ENCODE peak calls at places on chromosome 1, in seven cellular contexts. One of them, this sample, is unnamed.
A peak's percentile ranks its signal among the peaks of the same experiment; 100 is the strongest.

GRCh38 chr1:8858112-8858668 is 20.3 kb downstream of the ENO1 start:
- DNase-seq in CD4-positive, alpha-beta T cell: no peak
- DNase-seq in cardiac fibroblast: peak; percentile 82
- DNase-seq in MCF 10A: no peak
- DNase-seq in GM20000: no peak
- DNase-seq in H1: no peak
- DNase-seq in IMR-90: peak; percentile 88
- DNase-seq in this sample: peak; percentile 87

GRCh38 chr1:243731974-243732373 is 118.1 kb downstream of the AKT3 start:
- DNase-seq in CD4-positive, alpha-beta T cell: no peak
- DNase-seq in cardiac fibroblast: no peak
- DNase-seq in MCF 10A: no peak
- DNase-seq in GM20000: no peak
- DNase-seq in H1: no peak
- DNase-seq in IMR-90: no peak
- DNase-seq in this sample: no peak

GRCh38 chr1:51897699-51898031 is 19.1 kb upstream of the NRDC start:
- DNase-seq in CD4-positive, alpha-beta T cell: no peak
- DNase-seq in cardiac fibroblast: peak; percentile 81
- DNase-seq in MCF 10A: peak; percentile 76
- DNase-seq in GM20000: no peak
- DNase-seq in H1: no peak
- DNase-seq in IMR-90: peak; percentile 97
- DNase-seq in this sample: peak; percentile 94

GRCh38 chr1:225739542-225740107 is 38.0 kb upstream of the SRP9 start:
- DNase-seq in CD4-positive, alpha-beta T cell: no peak
- DNase-seq in cardiac fibroblast: no peak
- DNase-seq in MCF 10A: no peak
- DNase-seq in GM20000: no peak
- DNase-seq in H1: no peak
- DNase-seq in IMR-90: no peak
- DNase-seq in this sample: no peak

GRCh38 chr1:39570477-39571177 is 6.0 kb downstream of the PABPC4 start:
- DNase-seq in CD4-positive, alpha-beta T cell: no peak
- DNase-seq in cardiac fibroblast: no peak
- DNase-seq in MCF 10A: no peak
- DNase-seq in GM20000: no peak
- DNase-seq in H1: no peak
- DNase-seq in IMR-90: no peak
- DNase-seq in this sample: no peak

GRCh38 chr1:36458910-36459309 is 5.3 kb downstream of the MRPS15 start:
- DNase-seq in CD4-positive, alpha-beta T cell: no peak
- DNase-seq in cardiac fibroblast: no peak
- DNase-seq in MCF 10A: no peak
- DNase-seq in GM20000: no peak
- DNase-seq in H1: no peak
- DNase-seq in IMR-90: no peak
- DNase-seq in this sample: no peak

GRCh38 chr1:220124542-220124941 is 30.6 kb downstream of the IARS2 start:
- DNase-seq in CD4-positive, alpha-beta T cell: no peak
- DNase-seq in cardiac fibroblast: peak; percentile 54
- DNase-seq in MCF 10A: no peak
- DNase-seq in GM20000: no peak
- DNase-seq in H1: no peak
- DNase-seq in IMR-90: peak; percentile 71
- DNase-seq in this sample: peak; percentile 37

GRCh38 chr1:221994939-221995338 is 253.1 kb upstream of the DUSP10 start:
- DNase-seq in CD4-positive, alpha-beta T cell: no peak
- DNase-seq in cardiac fibroblast: peak; percentile 77
- DNase-seq in MCF 10A: no peak
- DNase-seq in GM20000: no peak
- DNase-seq in H1: no peak
- DNase-seq in IMR-90: peak; percentile 97
- DNase-seq in this sample: peak; percentile 77

GRCh38 chr1:183087001-183087400 is 63.8 kb downstream of the LAMC1 start:
- DNase-seq in CD4-positive, alpha-beta T cell: no peak
- DNase-seq in cardiac fibroblast: no peak
- DNase-seq in MCF 10A: no peak
- DNase-seq in GM20000: no peak
- DNase-seq in H1: no peak
- DNase-seq in IMR-90: no peak
- DNase-seq in this sample: no peak

GRCh38 chr1:219990782-219991510 is 55.4 kb downstream of the EPRS1 start:
- DNase-seq in CD4-positive, alpha-beta T cell: no peak
- DNase-seq in cardiac fibroblast: peak; percentile 63
- DNase-seq in MCF 10A: peak; percentile 75
- DNase-seq in GM20000: no peak
- DNase-seq in H1: no peak
- DNase-seq in IMR-90: peak; percentile 51
- DNase-seq in this sample: peak; percentile 48

GRCh38 chr1:6625579-6626149 is 996 bp downstream of the THAP3 start:
- DNase-seq in CD4-positive, alpha-beta T cell: no peak
- DNase-seq in cardiac fibroblast: peak; percentile 50
- DNase-seq in MCF 10A: peak; percentile 32
- DNase-seq in GM20000: peak; percentile 41
- DNase-seq in H1: no peak
- DNase-seq in IMR-90: peak; percentile 71
- DNase-seq in this sample: peak; percentile 9

GRCh38 chr1:176950736-176951308 is 213.7 kb downstream of the ASTN1 start:
- DNase-seq in CD4-positive, alpha-beta T cell: no peak
- DNase-seq in cardiac fibroblast: no peak
- DNase-seq in MCF 10A: no peak
- DNase-seq in GM20000: no peak
- DNase-seq in H1: no peak
- DNase-seq in IMR-90: no peak
- DNase-seq in this sample: no peak

GRCh38 chr1:43671626-43672330 is 21.8 kb downstream of the KDM4A start:
- DNase-seq in CD4-positive, alpha-beta T cell: no peak
- DNase-seq in cardiac fibroblast: peak; percentile 87
- DNase-seq in MCF 10A: peak; percentile 48
- DNase-seq in GM20000: no peak
- DNase-seq in H1: no peak
- DNase-seq in IMR-90: peak; percentile 82
- DNase-seq in this sample: peak; percentile 70

GRCh38 chr1:176188604-176189003 is 18.5 kb downstream of the COP1 start:
- DNase-seq in CD4-positive, alpha-beta T cell: no peak
- DNase-seq in cardiac fibroblast: no peak
- DNase-seq in MCF 10A: no peak
- DNase-seq in GM20000: no peak
- DNase-seq in H1: no peak
- DNase-seq in IMR-90: no peak
- DNase-seq in this sample: no peak

GRCh38 chr1:220327106-220327505 is 54.9 kb upstream of the RAB3GAP2 start:
- DNase-seq in CD4-positive, alpha-beta T cell: no peak
- DNase-seq in cardiac fibroblast: no peak
- DNase-seq in MCF 10A: no peak
- DNase-seq in GM20000: no peak
- DNase-seq in H1: no peak
- DNase-seq in IMR-90: no peak
- DNase-seq in this sample: no peak

GRCh38 chr1:200437556-200438203 is 27.8 kb upstream of the ZNF281 start:
- DNase-seq in CD4-positive, alpha-beta T cell: no peak
- DNase-seq in cardiac fibroblast: no peak
- DNase-seq in MCF 10A: no peak
- DNase-seq in GM20000: peak; percentile 31
- DNase-seq in H1: no peak
- DNase-seq in IMR-90: peak; percentile 37
- DNase-seq in this sample: no peak

GRCh38 chr1:95311006-95311405 is 77.0 kb downstream of the RWDD3 start:
- DNase-seq in CD4-positive, alpha-beta T cell: no peak
- DNase-seq in cardiac fibroblast: no peak
- DNase-seq in MCF 10A: no peak
- DNase-seq in GM20000: no peak
- DNase-seq in H1: no peak
- DNase-seq in IMR-90: no peak
- DNase-seq in this sample: no peak

GRCh38 chr1:14392887-14393365 is 205.6 kb upstream of the KAZN start:
- DNase-seq in CD4-positive, alpha-beta T cell: no peak
- DNase-seq in cardiac fibroblast: no peak
- DNase-seq in MCF 10A: no peak
- DNase-seq in GM20000: no peak
- DNase-seq in H1: no peak
- DNase-seq in IMR-90: no peak
- DNase-seq in this sample: no peak

GRCh38 chr1:153922076-153922837 is 515 bp downstream of the GATAD2B start:
- DNase-seq in CD4-positive, alpha-beta T cell: no peak
- DNase-seq in cardiac fibroblast: no peak
- DNase-seq in MCF 10A: peak; percentile 84
- DNase-seq in GM20000: no peak
- DNase-seq in H1: peak; percentile 31
- DNase-seq in IMR-90: no peak
- DNase-seq in this sample: no peak

GRCh38 chr1:108639899-108640560 is 20.9 kb downstream of the HENMT1 start:
- DNase-seq in CD4-positive, alpha-beta T cell: no peak
- DNase-seq in cardiac fibroblast: no peak
- DNase-seq in MCF 10A: no peak
- DNase-seq in GM20000: no peak
- DNase-seq in H1: no peak
- DNase-seq in IMR-90: no peak
- DNase-seq in this sample: no peak

GRCh38 chr1:197343663-197344273 is 75.7 kb downstream of the CRB1 start:
- DNase-seq in CD4-positive, alpha-beta T cell: no peak
- DNase-seq in cardiac fibroblast: no peak
- DNase-seq in MCF 10A: no peak
- DNase-seq in GM20000: no peak
- DNase-seq in H1: no peak
- DNase-seq in IMR-90: no peak
- DNase-seq in this sample: no peak

GRCh38 chr1:203534526-203534925 is 40.6 kb downstream of the OPTC start:
- DNase-seq in CD4-positive, alpha-beta T cell: no peak
- DNase-seq in cardiac fibroblast: peak; percentile 96
- DNase-seq in MCF 10A: peak; percentile 95
- DNase-seq in GM20000: no peak
- DNase-seq in H1: no peak
- DNase-seq in IMR-90: peak; percentile 97
- DNase-seq in this sample: peak; percentile 98

GRCh38 chr1:210292276-210292851 is 36.3 kb upstream of the HHAT start:
- DNase-seq in CD4-positive, alpha-beta T cell: peak; percentile 39
- DNase-seq in cardiac fibroblast: peak; percentile 8
- DNase-seq in MCF 10A: peak; percentile 62
- DNase-seq in GM20000: peak; percentile 63
- DNase-seq in H1: no peak
- DNase-seq in IMR-90: no peak
- DNase-seq in this sample: peak; percentile 54

GRCh38 chr1:43934279-43934985 is 831 bp downstream of the ARTN start:
- DNase-seq in CD4-positive, alpha-beta T cell: peak; percentile 54
- DNase-seq in cardiac fibroblast: peak; percentile 69
- DNase-seq in MCF 10A: peak; percentile 68
- DNase-seq in GM20000: peak; percentile 93
- DNase-seq in H1: peak; percentile 67
- DNase-seq in IMR-90: peak; percentile 53
- DNase-seq in this sample: peak; percentile 44

GRCh38 chr1:63739452-63739851 is 34.4 kb upstream of the ROR1 start:
- DNase-seq in CD4-positive, alpha-beta T cell: no peak
- DNase-seq in cardiac fibroblast: no peak
- DNase-seq in MCF 10A: no peak
- DNase-seq in GM20000: no peak
- DNase-seq in H1: no peak
- DNase-seq in IMR-90: no peak
- DNase-seq in this sample: no peak
- TF ChIP-seq CTCF in CD4-positive, alpha-beta T cell: no peak
- TF ChIP-seq CTCF in cardiac fibroblast: no peak
- TF ChIP-seq CTCF in MCF 10A: no peak
- TF ChIP-seq CTCF in GM20000: no peak
- TF ChIP-seq CTCF in H1: peak; percentile 16
- TF ChIP-seq CTCF in IMR-90: no peak
- TF ChIP-seq CTCF in this sample: no peak

GRCh38 chr1:2415801-2416208 is 3.4 kb upstream of the PEX10 start:
- DNase-seq in CD4-positive, alpha-beta T cell: peak; percentile 53
- DNase-seq in cardiac fibroblast: no peak
- DNase-seq in MCF 10A: no peak
- DNase-seq in GM20000: peak; percentile 78
- DNase-seq in H1: no peak
- DNase-seq in IMR-90: no peak
- DNase-seq in this sample: no peak
- TF ChIP-seq CTCF in CD4-positive, alpha-beta T cell: no peak
- TF ChIP-seq CTCF in cardiac fibroblast: no peak
- TF ChIP-seq CTCF in MCF 10A: no peak
- TF ChIP-seq CTCF in GM20000: no peak
- TF ChIP-seq CTCF in H1: no peak
- TF ChIP-seq CTCF in IMR-90: no peak
- TF ChIP-seq CTCF in this sample: no peak

GRCh38 chr1:116847688-116848531 is 61.8 kb upstream of the PTGFRN start:
- DNase-seq in CD4-positive, alpha-beta T cell: no peak
- DNase-seq in cardiac fibroblast: peak; percentile 57
- DNase-seq in MCF 10A: no peak
- DNase-seq in GM20000: peak; percentile 42
- DNase-seq in H1: no peak
- DNase-seq in IMR-90: peak; percentile 33
- DNase-seq in this sample: peak; percentile 56

GRCh38 chr1:116841569-116842364 is 67.9 kb upstream of the PTGFRN start:
- DNase-seq in CD4-positive, alpha-beta T cell: no peak
- DNase-seq in cardiac fibroblast: no peak
- DNase-seq in MCF 10A: no peak
- DNase-seq in GM20000: no peak
- DNase-seq in H1: no peak
- DNase-seq in IMR-90: no peak
- DNase-seq in this sample: no peak

GRCh38 chr1:116847175-116847574 is 62.5 kb upstream of the PTGFRN start:
- DNase-seq in CD4-positive, alpha-beta T cell: no peak
- DNase-seq in cardiac fibroblast: no peak
- DNase-seq in MCF 10A: no peak
- DNase-seq in GM20000: no peak
- DNase-seq in H1: no peak
- DNase-seq in IMR-90: no peak
- DNase-seq in this sample: no peak

GRCh38 chr1:116844775-116845174 is 64.9 kb upstream of the PTGFRN start:
- DNase-seq in CD4-positive, alpha-beta T cell: no peak
- DNase-seq in cardiac fibroblast: no peak
- DNase-seq in MCF 10A: no peak
- DNase-seq in GM20000: no peak
- DNase-seq in H1: no peak
- DNase-seq in IMR-90: no peak
- DNase-seq in this sample: no peak

GRCh38 chr1:116842654-116843053 is 67.1 kb upstream of the PTGFRN start:
- DNase-seq in CD4-positive, alpha-beta T cell: no peak
- DNase-seq in cardiac fibroblast: no peak
- DNase-seq in MCF 10A: no peak
- DNase-seq in GM20000: no peak
- DNase-seq in H1: no peak
- DNase-seq in IMR-90: no peak
- DNase-seq in this sample: no peak
- TF ChIP-seq CTCF in CD4-positive, alpha-beta T cell: no peak
- TF ChIP-seq CTCF in cardiac fibroblast: peak; percentile 2
- TF ChIP-seq CTCF in MCF 10A: no peak
- TF ChIP-seq CTCF in GM20000: no peak
- TF ChIP-seq CTCF in H1: no peak
- TF ChIP-seq CTCF in IMR-90: peak; percentile 28
- TF ChIP-seq CTCF in this sample: peak; percentile 23

DNA sequence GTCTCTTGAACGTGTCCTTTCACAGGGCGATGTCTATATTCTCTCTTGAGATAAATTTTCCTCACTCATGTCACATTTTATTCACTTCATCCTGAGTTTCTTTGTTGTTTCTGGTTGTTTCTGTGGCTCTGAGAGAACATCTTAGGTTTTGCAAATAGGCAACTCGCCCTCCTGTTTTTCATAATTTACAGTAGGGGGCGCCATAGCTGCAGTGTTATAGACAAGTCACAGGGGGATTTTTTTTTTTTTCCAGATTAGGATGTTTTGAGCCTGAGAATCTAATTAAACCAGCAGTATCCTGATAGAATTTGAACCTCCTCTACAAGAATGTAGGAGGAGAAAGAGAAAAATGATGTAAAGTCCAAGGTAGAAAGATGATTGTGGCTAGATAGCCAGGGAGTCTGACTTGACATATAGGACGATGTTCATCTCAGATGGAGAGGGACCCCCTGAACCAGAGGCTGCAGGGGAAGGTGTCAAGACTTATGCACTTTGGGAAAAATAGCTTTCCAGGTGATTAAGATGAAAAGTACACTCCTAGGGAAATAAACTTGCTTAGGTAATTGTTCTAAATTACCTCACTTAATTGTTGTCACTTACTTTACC is 76.3 kb downstream of the ZP4 start:
- DNase-seq in CD4-positive, alpha-beta T cell: no peak
- DNase-seq in cardiac fibroblast: peak; percentile 20
- DNase-seq in MCF 10A: peak; percentile 53
- DNase-seq in GM20000: no peak
- DNase-seq in H1: no peak
- DNase-seq in IMR-90: peak; percentile 14
- DNase-seq in this sample: no peak
- TF ChIP-seq CTCF in CD4-positive, alpha-beta T cell: no peak
- TF ChIP-seq CTCF in cardiac fibroblast: peak; percentile 29
- TF ChIP-seq CTCF in MCF 10A: peak; percentile 72
- TF ChIP-seq CTCF in GM20000: no peak
- TF ChIP-seq CTCF in H1: no peak
- TF ChIP-seq CTCF in IMR-90: peak; percentile 46
- TF ChIP-seq CTCF in this sample: peak; percentile 85

This sample was measured in HFFc6.